ENCODE peak calls at places on chromosomes 16 and 17, in eight cellular contexts. S is HepG2, B is K562, I is endothelial cell of umbilical vein, P is SK-N-SH, Z is HCT116, X is H1, G is GM12878. T is an unnamed sample.

GRCh38 chr17:74768069-74768762 is 7.9 kb downstream of the NAT9 start:
- DNase-seq in Z (no peak), I (no peak), G (no peak), B (no peak), X (no peak), S (no peak), P (peak), T (no peak)

GRCh38 chr17:82647593-82648164 is 565 bp downstream of the WDR45B start:
- DNase-seq in Z (no peak), S (no peak), I (peak), X (no peak), B (peak), G (no peak), P (peak), T (no peak)

GRCh38 chr17:28745052-28745776 is 1.4 kb downstream of the TRAF4 start:
- DNase-seq in P (peak), S (peak), I (peak), Z (no peak), G (no peak), X (peak), B (peak), T (peak)

GRCh38 chr17:51672058-51672457 is 411.7 kb downstream of the UTP18 start:
- DNase-seq in Z (no peak), X (no peak), P (no peak), B (no peak), I (no peak), G (no peak), S (no peak), T (no peak)

GRCh38 chr17:60959011-60959410 is 281.4 kb downstream of the BCAS3 start:
- DNase-seq in P (no peak), X (no peak), S (no peak), I (no peak), B (no peak), Z (no peak), G (no peak), T (no peak)

GRCh38 chr16:83826146-83826913 is 18.6 kb downstream of the HSBP1 start:
- DNase-seq in X (peak), S (peak), Z (peak), G (no peak), P (peak), I (peak), B (peak), T (peak)

GRCh38 chr16:86338403-86339115 is 171.8 kb upstream of the FOXF1 start:
- DNase-seq in G (no peak), X (no peak), P (no peak), I (no peak), B (no peak), Z (no peak), S (no peak), T (no peak)

GRCh38 chr17:32752934-32753333 is 124.0 kb downstream of the MYO1D start:
- DNase-seq in G (no peak), Z (no peak), X (no peak), I (no peak), B (no peak), S (no peak), P (no peak), T (no peak)

DNA sequence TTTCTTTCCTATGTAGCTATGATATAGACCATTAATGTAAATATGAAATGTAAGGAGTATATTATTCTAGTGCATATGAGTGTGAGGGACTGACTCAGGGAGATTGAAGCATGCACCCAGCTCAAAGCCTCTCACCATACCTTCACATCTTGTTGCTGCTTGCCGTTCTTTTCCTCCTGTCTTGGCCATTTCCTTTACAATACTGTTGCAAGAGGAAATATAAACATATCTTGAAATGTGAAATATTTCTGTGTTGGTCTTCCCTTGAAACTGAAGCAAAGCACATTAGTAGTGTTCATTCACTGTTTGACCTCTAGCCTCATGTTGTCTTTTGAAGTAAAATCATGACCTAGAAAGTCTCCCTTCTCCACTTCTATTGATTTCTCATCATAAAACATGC is 46.6 kb downstream of the PHKB start:
- DNase-seq in Z (no peak), P (no peak), X (no peak), S (no peak), B (no peak), G (no peak), I (peak), T (no peak)
- H3K4me2 ChIP-seq in Z (no peak), P (no peak), X (no peak), S (no peak), B (no peak), G (no peak), I (no peak), T (no peak)

GRCh38 chr17:81179861-81180260 is 13.8 kb upstream of the AATK start:
- DNase-seq in G (no peak), Z (no peak), P (no peak), X (no peak), B (no peak), S (no peak), I (no peak), T (no peak)

GRCh38 chr17:81181811-81182185 is 15.8 kb upstream of the AATK start:
- DNase-seq in G (no peak), S (no peak), X (no peak), Z (no peak), P (no peak), B (no peak), I (no peak), T (no peak)

GRCh38 chr17:81182596-81182995 is 16.6 kb upstream of the AATK start:
- DNase-seq in I (no peak), X (no peak), P (no peak), G (no peak), S (no peak), B (no peak), Z (no peak), T (no peak)

GRCh38 chr17:81179220-81179619 is 13.2 kb upstream of the AATK start:
- DNase-seq in I (no peak), S (no peak), P (no peak), B (no peak), X (no peak), Z (no peak), G (no peak), T (no peak)

DNA sequence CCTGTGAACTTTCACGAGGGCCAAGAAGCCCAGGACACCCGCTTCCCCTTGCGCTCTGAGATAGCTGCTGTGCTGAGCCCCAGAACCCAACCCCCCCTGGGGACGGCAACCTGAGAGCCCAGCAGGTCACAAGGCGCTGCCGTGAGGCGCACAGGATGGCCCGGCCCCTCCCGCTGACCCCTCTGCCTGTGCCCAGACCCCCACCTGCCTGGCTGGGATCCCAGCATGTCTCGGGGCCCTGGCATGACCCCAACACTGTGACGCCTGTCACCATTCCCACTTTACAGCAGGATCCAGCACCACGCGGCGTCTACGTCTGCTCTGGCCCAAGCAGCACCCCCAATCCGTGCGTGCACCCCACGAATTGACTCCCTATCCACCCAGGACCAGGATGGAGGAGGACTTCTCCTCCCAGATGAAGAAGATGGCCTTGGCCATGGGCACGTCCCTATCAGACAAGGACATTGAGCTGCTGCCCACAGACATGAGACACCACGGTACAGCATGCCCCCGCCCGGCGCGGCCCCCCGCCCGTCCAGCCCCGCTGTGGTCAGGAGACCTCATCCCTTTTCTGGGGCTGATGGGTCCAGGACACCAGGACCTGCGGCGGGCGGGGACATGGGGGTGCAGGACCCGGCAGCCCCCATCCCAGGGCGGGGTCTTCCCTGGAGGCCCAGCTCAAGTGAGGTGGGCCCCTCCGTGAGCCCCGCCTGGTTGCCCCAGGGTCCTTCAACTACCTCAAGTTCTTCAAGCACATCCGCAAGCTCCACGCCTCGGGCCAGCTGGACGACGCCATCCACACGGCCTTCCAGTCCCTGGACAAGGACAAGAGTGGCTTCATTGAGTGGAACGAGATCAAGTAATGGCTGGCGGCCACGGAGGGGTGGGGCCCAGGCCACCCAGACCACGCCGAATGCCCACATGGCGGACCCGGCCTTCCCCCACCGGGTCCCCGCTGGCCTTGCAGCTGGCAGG is 15.1 kb upstream of the AATK start:
- DNase-seq in S (no peak), Z (no peak), P (no peak), X (no peak), G (no peak), I (no peak), B (no peak), T (no peak)
- TF ChIP-seq MAX in S (no peak), Z (no peak), P (no peak), X (no peak), G (no peak), I (no peak), B (no peak), T (no peak)

DNA sequence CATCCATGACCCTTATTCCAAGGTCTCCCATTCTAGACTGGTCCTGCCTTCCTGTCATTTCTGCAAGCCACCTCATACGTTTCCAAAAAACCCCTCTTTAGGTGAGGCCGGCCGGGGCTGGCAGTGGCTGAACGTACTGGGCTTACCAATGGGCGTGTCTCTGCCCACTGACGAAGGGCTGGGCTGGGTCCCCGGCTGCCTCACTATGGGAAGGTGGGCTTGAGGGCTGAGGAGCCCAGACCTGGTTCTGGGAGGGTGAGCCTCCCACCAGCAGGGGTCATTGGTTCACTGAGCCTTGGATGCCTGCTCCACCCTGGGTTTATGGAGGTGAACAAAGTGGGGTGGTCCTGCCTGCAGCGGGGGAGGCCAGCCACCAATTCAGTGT is 19.9 kb downstream of the KDM8 start:
- DNase-seq in P (no peak), X (no peak), S (no peak), Z (no peak), I (no peak), B (no peak), G (no peak), T (no peak)
- H3K4me2 ChIP-seq in P (no peak), X (no peak), S (no peak), Z (peak), I (no peak), B (no peak), G (no peak), T (no peak)

GRCh38 chr17:2192367-2193028 is 111.1 kb downstream of the SMG6 start:
- DNase-seq in X (no peak), I (peak), B (no peak), S (no peak), Z (peak), P (peak), G (peak), T (peak)

GRCh38 chr17:2195729-2196128 is 107.9 kb downstream of the SMG6 start:
- DNase-seq in S (no peak), P (no peak), B (no peak), G (peak), X (no peak), I (no peak), Z (no peak), T (no peak)

GRCh38 chr17:2197271-2197670 is 106.3 kb downstream of the SMG6 start:
- DNase-seq in B (no peak), S (no peak), P (no peak), I (no peak), Z (no peak), X (no peak), G (no peak), T (no peak)

GRCh38 chr17:2191785-2192184 is 111.8 kb downstream of the SMG6 start:
- DNase-seq in S (no peak), B (no peak), Z (no peak), G (no peak), X (no peak), P (no peak), I (peak), T (no peak)

GRCh38 chr17:2194778-2195417 is 108.7 kb downstream of the SMG6 start:
- DNase-seq in S (no peak), P (no peak), Z (no peak), G (no peak), B (no peak), X (peak), I (no peak), T (no peak)
- TF ChIP-seq MAX in S (no peak), P (no peak), Z (no peak), G (no peak), B (no peak), X (no peak), I (no peak), T (no peak)

GRCh38 chr16:89442990-89443726 is 47.2 kb downstream of the ANKRD11 start:
- DNase-seq in P (peak), S (peak), Z (peak), I (peak), B (no peak), X (no peak), G (no peak), T (peak)

GRCh38 chr16:89445166-89445565 is 45.2 kb downstream of the ANKRD11 start:
- DNase-seq in P (no peak), X (no peak), I (no peak), Z (no peak), B (no peak), G (no peak), S (no peak), T (no peak)

GRCh38 chr16:89442588-89442987 is 47.8 kb downstream of the ANKRD11 start:
- DNase-seq in X (no peak), Z (no peak), S (no peak), G (no peak), I (no peak), B (peak), P (no peak), T (no peak)

GRCh38 chr16:89443727-89444084 is 46.7 kb downstream of the ANKRD11 start:
- DNase-seq in G (no peak), S (no peak), Z (no peak), I (no peak), B (no peak), P (no peak), X (no peak), T (no peak)

DNA sequence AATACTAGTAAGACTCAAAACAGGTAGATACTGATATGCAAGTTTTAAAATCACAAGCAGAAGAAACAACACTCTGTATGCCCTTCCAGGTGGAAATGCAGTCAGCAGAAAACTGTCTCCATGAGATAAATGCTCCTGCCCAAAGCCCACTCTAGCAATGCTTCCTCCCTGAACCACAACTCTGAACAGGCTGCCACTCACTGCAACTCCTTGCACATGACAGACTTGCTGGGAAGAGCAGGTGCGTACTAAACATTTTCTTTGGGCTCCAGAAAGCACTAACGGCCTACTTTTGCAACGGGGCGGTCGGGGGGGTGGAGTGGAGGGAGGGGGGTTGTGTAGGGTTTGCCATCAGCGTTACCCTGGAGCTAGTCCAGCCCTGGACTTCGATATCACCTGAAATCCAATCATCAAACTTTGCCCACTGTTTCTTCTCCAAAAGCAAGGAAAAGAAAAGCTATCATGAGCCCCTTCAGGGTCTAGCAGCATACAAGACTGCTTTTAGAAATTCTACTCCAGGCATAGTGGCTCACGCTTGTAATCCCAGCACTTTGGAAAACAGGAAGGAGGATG is 46.1 kb downstream of the ANKRD11 start:
- DNase-seq in B (no peak), G (no peak), I (no peak), S (no peak), P (no peak), Z (no peak), X (no peak), T (no peak)
- H3K4me2 ChIP-seq in B (no peak), G (no peak), I (no peak), S (peak), P (no peak), Z (peak), X (peak), T (peak)

GRCh38 chr16:56635441-56635967 is 3.0 kb upstream of the MT1A start:
- DNase-seq in Z (no peak), X (peak), G (no peak), S (no peak), I (no peak), P (peak), B (no peak), T (no peak)
- TF ChIP-seq MAX in Z (no peak), X (peak), G (no peak), S (no peak), I (peak), P (no peak), B (no peak), T (no peak)